ENCODE peak calls at places on chromosomes 5 and 9, in eight cellular contexts. N is AG10803, D is RWPE2, Z is cardiac muscle cell, X is coronary artery, S is brain microvascular endothelial cell, H is HCT116, Y is upper lobe of left lung. O is an unnamed sample.
A peak's percentile ranks its signal among the peaks of the same experiment; 100 is the strongest.

GRCh38 chr9:86645303-86645702 is 291.1 kb upstream of the TUT7 start:
- DNase-seq in Z (no peak), H (no peak), X (no peak), Y (peak; percentile 30), S (no peak), D (no peak), N (no peak), O (no peak)

GRCh38 chr5:180103487-180103886 is 31.9 kb upstream of the RNF130 start:
- DNase-seq in D (no peak), S (no peak), X (no peak), H (no peak), Y (no peak), Z (no peak), N (no peak), O (no peak)

GRCh38 chr5:139663207-139663606 is 15.1 kb downstream of the CXXC5 start:
- DNase-seq in S (no peak), Z (no peak), Y (no peak), X (no peak), H (no peak), N (no peak), D (no peak), O (no peak)

GRCh38 chr9:108621991-108622390 is 233.8 kb downstream of the ACTL7B start:
- DNase-seq in X (no peak), D (no peak), H (no peak), Z (no peak), Y (no peak), S (no peak), N (no peak), O (no peak)

GRCh38 chr9:132744881-132745761 is 74.9 kb downstream of the GTF3C4 start:
- DNase-seq in N (no peak), Y (no peak), D (no peak), Z (peak; percentile 6), X (peak; percentile 57), H (no peak), S (no peak), O (no peak)

GRCh38 chr5:32612134-32612888 is 27.0 kb downstream of the SUB1 start:
- DNase-seq in D (no peak), S (peak; percentile 31), Y (no peak), X (no peak), H (no peak), Z (peak; percentile 34), N (peak; percentile 60), O (no peak)

GRCh38 chr5:121805931-121806330 is 45.8 kb upstream of the FTMT start:
- DNase-seq in Z (no peak), H (no peak), S (no peak), X (no peak), D (no peak), Y (no peak), N (peak; percentile 57), O (no peak)

GRCh38 chr9:806285-807156 is 35.0 kb upstream of the DMRT1 start:
- DNase-seq in Z (peak; percentile 65), D (no peak), S (peak; percentile 32), Y (no peak), H (no peak), X (no peak), N (peak; percentile 43), O (peak; percentile 48)

GRCh38 chr5:139725073-139725830 is 70.4 kb upstream of the PSD2 start:
- DNase-seq in S (peak; percentile 71), X (peak; percentile 85), D (no peak), Z (peak; percentile 72), H (no peak), Y (no peak), N (peak; percentile 62), O (no peak)

GRCh38 chr9:128120741-128121465 is 6.6 kb downstream of the PTGES2 start:
- DNase-seq in H (no peak), D (peak; percentile 54), X (no peak), S (no peak), Z (no peak), N (no peak), Y (peak; percentile 72), O (no peak)

GRCh38 chr9:88997646-88998045 is 6.4 kb downstream of the S1PR3 start:
- DNase-seq in Z (no peak), N (no peak), Y (no peak), H (no peak), S (no peak), X (peak; percentile 64), D (no peak), O (no peak)

GRCh38 chr5:102313907-102314306 is 17.8 kb upstream of the SLCO4C1 start:
- DNase-seq in S (no peak), D (no peak), N (no peak), X (no peak), Y (no peak), H (no peak), Z (no peak), O (no peak)

GRCh38 chr9:84170521-84171141 is 169.9 kb downstream of the SLC28A3 start:
- DNase-seq in X (peak; percentile 87), Y (peak; percentile 38), N (peak; percentile 99), Z (peak; percentile 98), H (peak; percentile 81), D (peak; percentile 58), S (peak; percentile 96), O (no peak)

GRCh38 chr9:21455320-21455719 is 15.1 kb downstream of the IFNA1 start:
- DNase-seq in D (no peak), Y (no peak), S (peak; percentile 11), H (peak; percentile 23), X (no peak), Z (peak; percentile 53), N (peak; percentile 49), O (peak; percentile 41)

GRCh38 chr9:91840882-91841281 is 109.1 kb downstream of the ROR2 start:
- DNase-seq in N (no peak), X (no peak), Y (no peak), S (no peak), Z (no peak), H (no peak), D (no peak), O (no peak)

GRCh38 chr9:110125207-110125751 is 82.7 kb downstream of the C9orf152 start:
- DNase-seq in X (peak; percentile 98), N (peak; percentile 91), Y (peak; percentile 87), D (no peak), H (no peak), Z (peak; percentile 99), S (peak; percentile 94), O (no peak)

GRCh38 chr5:163079618-163080017 is 357.8 kb upstream of the CCNG1 start:
- DNase-seq in Z (no peak), N (no peak), Y (no peak), X (no peak), D (no peak), S (no peak), H (no peak), O (no peak)
- TF ChIP-seq CTCF in Z (no peak), N (no peak), Y (no peak), X (no peak), D (peak; percentile 58), S (peak; percentile 29), H (no peak), O (peak; percentile 51)

GRCh38 chr9:130110166-130110565 is 56.5 kb downstream of the GPR107 start:
- DNase-seq in N (no peak), Z (no peak), Y (no peak), S (no peak), D (no peak), H (no peak), X (no peak), O (no peak)
- TF ChIP-seq CTCF in N (no peak), Z (no peak), Y (no peak), S (peak; percentile 31), D (no peak), H (peak; percentile 29), X (no peak), O (no peak)

GRCh38 chr5:41118177-41118576 is 47.0 kb upstream of the MROH2B start:
- DNase-seq in S (no peak), Y (no peak), D (no peak), Z (no peak), H (no peak), N (no peak), X (no peak), O (no peak)
- TF ChIP-seq CTCF in S (peak; percentile 26), Y (no peak), D (peak; percentile 20), Z (peak; percentile 3), H (no peak), N (no peak), X (no peak), O (no peak)

GRCh38 chr5:170554566-170555267 is 50.9 kb downstream of the KCNIP1 start:
- DNase-seq in D (no peak), Y (no peak), S (peak; percentile 7), X (peak; percentile 56), Z (peak; percentile 80), H (no peak), N (no peak), O (no peak)

GRCh38 chr5:170553218-170553617 is 49.4 kb downstream of the KCNIP1 start:
- DNase-seq in X (no peak), D (no peak), N (no peak), Z (no peak), Y (no peak), H (no peak), S (no peak), O (no peak)

GRCh38 chr5:170551622-170552021 is 47.8 kb downstream of the KCNIP1 start:
- DNase-seq in D (no peak), N (no peak), X (no peak), H (no peak), S (no peak), Y (no peak), Z (peak; percentile 40), O (no peak)

GRCh38 chr5:170551076-170551475 is 47.3 kb downstream of the KCNIP1 start:
- DNase-seq in Y (no peak), D (no peak), X (peak; percentile 43), Z (peak; percentile 55), N (no peak), S (no peak), H (no peak), O (no peak)

DNA sequence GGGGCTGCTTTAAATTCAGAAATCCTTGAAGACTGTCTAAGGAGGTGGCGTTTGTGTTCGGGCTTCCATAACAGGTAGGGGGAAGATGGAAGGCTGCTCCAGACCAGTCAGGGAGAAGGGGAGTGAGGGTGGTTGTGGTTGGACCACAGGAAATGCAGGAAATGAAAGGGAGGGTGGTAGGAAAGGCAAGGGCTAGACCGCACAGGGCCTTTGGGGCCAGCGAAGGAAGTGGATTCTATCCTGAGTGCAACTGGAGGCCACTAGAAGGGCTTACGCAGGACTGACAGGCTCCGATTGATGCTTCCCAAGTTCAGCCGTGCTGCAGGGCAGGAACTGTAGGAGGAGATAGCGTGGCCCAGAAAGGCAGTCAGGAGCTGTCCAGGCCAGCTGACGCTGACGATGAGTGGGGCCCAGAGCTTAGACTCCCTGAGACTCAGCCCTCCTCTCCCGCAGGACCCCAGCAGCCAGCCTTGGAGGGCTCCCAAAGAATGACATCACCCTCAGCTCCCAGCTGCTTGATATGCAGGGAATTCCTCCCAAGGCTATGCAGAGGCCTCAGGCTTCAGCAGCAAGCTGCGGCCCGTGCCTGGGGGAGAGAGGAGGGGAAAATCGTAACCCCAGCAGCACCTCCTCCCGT is 48.8 kb downstream of the KCNIP1 start:
- DNase-seq in H (no peak), D (no peak), Y (peak; percentile 17), Z (peak; percentile 98), S (peak; percentile 88), N (peak; percentile 58), X (peak; percentile 71), O (no peak)
- TF ChIP-seq CTCF in H (no peak), D (no peak), Y (no peak), Z (peak; percentile 20), S (peak; percentile 16), N (no peak), X (no peak), O (no peak)

GRCh38 chr5:164324239-164324638 is 818.8 kb downstream of the MAT2B start:
- DNase-seq in S (no peak), N (no peak), Y (no peak), Z (no peak), H (no peak), D (no peak), X (no peak), O (no peak)

GRCh38 chr5:164326219-164326618 is 820.8 kb downstream of the MAT2B start:
- DNase-seq in X (no peak), S (no peak), D (no peak), Y (no peak), N (no peak), Z (no peak), H (no peak), O (no peak)
- TF ChIP-seq CTCF in X (no peak), S (peak; percentile 43), D (peak; percentile 32), Y (no peak), N (no peak), Z (peak; percentile 19), H (no peak), O (no peak)